ENCODE peak calls at places on chromosomes 13 and 19, in nine cellular contexts. C is SW480; F is substantia nigra; D is head of caudate nucleus; S is activated T-helper 1 cell treated with Interleukin-2 at 50 U/mL for 16 hours; W is stimulated activated CD4-positive, alpha-beta T cell treated with anti-CD3 and anti-CD28 coated beads, Interleukin-1b, Interleukin-23, amount 100 ng/mL, for 24 hours; L is AG09319; K is H1; Z is activated CD4-positive, alpha-beta T cell treated with anti-CD3 and anti-CD28 coated beads, Interleukin-2, amount 50 U/mL, for 48 hours. O is an unnamed sample.

GRCh38 chr13:73914119-73914518 is 220.1 kb downstream of the KLF12 start:
- DNase-seq in C (no peak), F (no peak), D (no peak), S (no peak), W (no peak), L (no peak), K (no peak), Z (no peak), O (no peak)

GRCh38 chr19:11092181-11092538 is 2.9 kb downstream of the LDLR start:
- DNase-seq in C (peak), F (no peak), D (no peak), S (peak), W (no peak), L (no peak), K (no peak), Z (no peak), O (no peak)

GRCh38 chr13:43376596-43376995 is 353.2 kb downstream of the DNAJC15 start:
- DNase-seq in C (no peak), F (no peak), D (no peak), S (no peak), W (no peak), L (no peak), K (no peak), Z (no peak), O (no peak)

GRCh38 chr13:53775807-53776206 is 747.2 kb downstream of the OLFM4 start:
- DNase-seq in C (peak), F (no peak), D (no peak), S (no peak), W (no peak), L (no peak), K (no peak), Z (no peak), O (no peak)

GRCh38 chr19:47357788-47358680 is 8.9 kb downstream of the DHX34 start:
- DNase-seq in C (no peak), F (no peak), D (no peak), S (no peak), W (no peak), L (no peak), K (peak), Z (no peak), O (no peak)

GRCh38 chr19:13118424-13119193 is 545 bp downstream of the NACC1 start:
- DNase-seq in C (peak), F (no peak), D (no peak), S (no peak), W (no peak), L (no peak), K (peak), Z (peak), O (no peak)

GRCh38 chr19:45590300-45591003 is 5.8 kb upstream of the OPA3 start:
- DNase-seq in C (no peak), F (no peak), D (no peak), S (no peak), W (no peak), L (no peak), K (no peak), Z (no peak), O (no peak)

GRCh38 chr19:10892256-10892655 is 20.9 kb downstream of the CARM1 start:
- DNase-seq in C (no peak), F (no peak), D (no peak), S (no peak), W (no peak), L (no peak), K (no peak), Z (no peak), O (no peak)

GRCh38 chr19:54646331-54646841 is 16.1 kb downstream of the LILRB1 start:
- DNase-seq in C (no peak), F (no peak), D (no peak), S (no peak), W (no peak), L (no peak), K (no peak), Z (no peak), O (no peak)

GRCh38 chr19:39217094-39217493 is 13.0 kb upstream of the SYCN start:
- DNase-seq in C (no peak), F (no peak), D (no peak), S (no peak), W (no peak), L (no peak), K (no peak), Z (no peak), O (no peak)

GRCh38 chr19:35043906-35044305 is 2.4 kb downstream of the HPN start:
- DNase-seq in C (no peak), F (no peak), D (no peak), S (no peak), W (no peak), L (no peak), K (no peak), Z (no peak), O (no peak)

GRCh38 chr19:53864308-53864836 is 3.3 kb upstream of the MYADM start:
- DNase-seq in C (peak), F (peak), D (peak), S (no peak), W (no peak), L (no peak), K (no peak), Z (no peak), O (no peak)

GRCh38 chr13:66210677-66211076 is 1019.5 kb downstream of the PCDH9 start:
- DNase-seq in C (no peak), F (no peak), D (no peak), S (no peak), W (no peak), L (peak), K (no peak), Z (no peak), O (no peak)

GRCh38 chr13:111206148-111206547 is 91.0 kb downstream of the ARHGEF7 start:
- DNase-seq in C (no peak), F (no peak), D (no peak), S (no peak), W (no peak), L (no peak), K (no peak), Z (no peak), O (no peak)

GRCh38 chr13:34107814-34108213 is 289.9 kb downstream of the RFC3 start:
- DNase-seq in C (no peak), F (no peak), D (no peak), S (no peak), W (no peak), L (no peak), K (no peak), Z (no peak), O (no peak)

GRCh38 chr13:114035583-114036501 is 62.0 kb upstream of the C13orf46 start:
- DNase-seq in C (no peak), F (peak), D (peak), S (no peak), W (no peak), L (no peak), K (no peak), Z (no peak), O (no peak)

GRCh38 chr19:3945838-3946237 is 13.0 kb downstream of the NMRK2 start:
- DNase-seq in C (no peak), F (no peak), D (no peak), S (no peak), W (no peak), L (no peak), K (no peak), Z (no peak), O (no peak)

GRCh38 chr13:74444877-74445479 is 310.8 kb upstream of the KLF12 start:
- DNase-seq in C (no peak), F (no peak), D (no peak), S (no peak), W (no peak), L (no peak), K (no peak), Z (no peak), O (no peak)

O was measured in D721Med.